ENCODE peak calls at places on chromosomes 3 and 15, in seven cellular contexts. One of them, this sample, is unnamed.

GRCh38 chr3:13574798-13575451 is 26.0 kb downstream of the FBLN2 start:
- DNase-seq in K562: peak; percentile 85
- DNase-seq in HCT116: no peak
- DNase-seq in SK-N-SH: no peak
- DNase-seq in GM12878: no peak
- DNase-seq in H1: no peak
- DNase-seq in HepG2: no peak
- DNase-seq in this sample: no peak

GRCh38 chr3:124886168-124887051 is 755 bp downstream of the ITGB5 start:
- DNase-seq in H1: peak; percentile 70
- DNase-seq in SK-N-SH: peak; percentile 77
- DNase-seq in GM12878: no peak
- DNase-seq in K562: peak; percentile 63
- DNase-seq in HepG2: peak; percentile 68
- DNase-seq in HCT116: no peak
- DNase-seq in this sample: no peak

GRCh38 chr3:179719048-179719734 is 66.4 kb downstream of the USP13 start:
- DNase-seq in H1: peak; percentile 54
- DNase-seq in HepG2: no peak
- DNase-seq in GM12878: no peak
- DNase-seq in SK-N-SH: no peak
- DNase-seq in K562: no peak
- DNase-seq in HCT116: no peak
- DNase-seq in this sample: no peak

GRCh38 chr3:11095932-11096265 is 58.4 kb upstream of the HRH1 start:
- DNase-seq in HepG2: no peak
- DNase-seq in K562: no peak
- DNase-seq in SK-N-SH: no peak
- DNase-seq in GM12878: no peak
- DNase-seq in HCT116: peak; percentile 48
- DNase-seq in H1: no peak
- DNase-seq in this sample: no peak

GRCh38 chr3:43512749-43513404 is 108.9 kb downstream of the ANO10 start:
- DNase-seq in HCT116: no peak
- DNase-seq in GM12878: no peak
- DNase-seq in K562: no peak
- DNase-seq in H1: no peak
- DNase-seq in HepG2: no peak
- DNase-seq in SK-N-SH: no peak
- DNase-seq in this sample: no peak

GRCh38 chr3:142779591-142779990 is 55.8 kb downstream of the TRPC1 start:
- DNase-seq in HepG2: no peak
- DNase-seq in GM12878: no peak
- DNase-seq in SK-N-SH: no peak
- DNase-seq in H1: no peak
- DNase-seq in K562: no peak
- DNase-seq in HCT116: no peak
- DNase-seq in this sample: no peak

GRCh38 chr3:117045143-117045542 is 335.6 kb downstream of the TUSC7 start:
- DNase-seq in HepG2: no peak
- DNase-seq in HCT116: no peak
- DNase-seq in SK-N-SH: no peak
- DNase-seq in H1: peak; percentile 58
- DNase-seq in GM12878: no peak
- DNase-seq in K562: no peak
- DNase-seq in this sample: peak; percentile 46

GRCh38 chr15:67170143-67170885 is 84.1 kb downstream of the AAGAB start:
- DNase-seq in K562: no peak
- DNase-seq in SK-N-SH: no peak
- DNase-seq in H1: no peak
- DNase-seq in GM12878: no peak
- DNase-seq in HCT116: no peak
- DNase-seq in HepG2: no peak
- DNase-seq in this sample: no peak

GRCh38 chr3:18393906-18394305 is 31.2 kb downstream of the SATB1 start:
- DNase-seq in GM12878: no peak
- DNase-seq in SK-N-SH: no peak
- DNase-seq in H1: no peak
- DNase-seq in HCT116: no peak
- DNase-seq in HepG2: no peak
- DNase-seq in K562: no peak
- DNase-seq in this sample: no peak

GRCh38 chr15:45612790-45613415 is 21.9 kb upstream of the SQOR start:
- DNase-seq in HepG2: no peak
- DNase-seq in GM12878: no peak
- DNase-seq in HCT116: no peak
- DNase-seq in K562: no peak
- DNase-seq in SK-N-SH: no peak
- DNase-seq in H1: no peak
- DNase-seq in this sample: no peak

GRCh38 chr3:156605686-156606605 is 51.0 kb upstream of the SSR3 start:
- DNase-seq in K562: peak; percentile 70
- DNase-seq in HCT116: no peak
- DNase-seq in HepG2: no peak
- DNase-seq in SK-N-SH: peak; percentile 39
- DNase-seq in H1: peak; percentile 63
- DNase-seq in GM12878: no peak
- DNase-seq in this sample: peak; percentile 92

GRCh38 chr15:59300618-59301139 is 72.0 kb downstream of the MYO1E start:
- DNase-seq in HepG2: no peak
- DNase-seq in SK-N-SH: no peak
- DNase-seq in K562: no peak
- DNase-seq in GM12878: no peak
- DNase-seq in H1: no peak
- DNase-seq in HCT116: no peak
- DNase-seq in this sample: no peak

GRCh38 chr3:71310595-71311319 is 272.8 kb downstream of the FOXP1 start:
- DNase-seq in SK-N-SH: peak; percentile 60
- DNase-seq in HepG2: peak; percentile 24
- DNase-seq in H1: no peak
- DNase-seq in K562: no peak
- DNase-seq in HCT116: no peak
- DNase-seq in GM12878: no peak
- DNase-seq in this sample: no peak

GRCh38 chr3:4943553-4943952 is 35.7 kb upstream of the BHLHE40 start:
- DNase-seq in H1: no peak
- DNase-seq in SK-N-SH: no peak
- DNase-seq in HepG2: peak; percentile 18
- DNase-seq in K562: peak; percentile 56
- DNase-seq in GM12878: no peak
- DNase-seq in HCT116: peak; percentile 19
- DNase-seq in this sample: peak; percentile 11

GRCh38 chr3:158728851-158729250 is 3.4 kb downstream of the RARRES1 start:
- DNase-seq in HepG2: no peak
- DNase-seq in K562: no peak
- DNase-seq in HCT116: no peak
- DNase-seq in SK-N-SH: no peak
- DNase-seq in H1: no peak
- DNase-seq in GM12878: no peak
- DNase-seq in this sample: no peak

GRCh38 chr3:30349507-30349906 is 256.9 kb upstream of the TGFBR2 start:
- DNase-seq in HepG2: peak; percentile 78
- DNase-seq in HCT116: no peak
- DNase-seq in GM12878: no peak
- DNase-seq in SK-N-SH: no peak
- DNase-seq in H1: no peak
- DNase-seq in K562: no peak
- DNase-seq in this sample: no peak

GRCh38 chr3:158791259-158791920 is 10.5 kb upstream of the MFSD1 start:
- DNase-seq in K562: peak; percentile 45
- DNase-seq in HCT116: peak; percentile 48
- DNase-seq in HepG2: peak; percentile 58
- DNase-seq in SK-N-SH: peak; percentile 45
- DNase-seq in H1: no peak
- DNase-seq in GM12878: no peak
- DNase-seq in this sample: no peak

GRCh38 chr3:102444101-102444500 is 9.3 kb downstream of the ZPLD1 start:
- DNase-seq in K562: no peak
- DNase-seq in HCT116: no peak
- DNase-seq in SK-N-SH: peak; percentile 20
- DNase-seq in GM12878: no peak
- DNase-seq in HepG2: no peak
- DNase-seq in H1: no peak
- DNase-seq in this sample: no peak
- TF ChIP-seq YY1 in K562: no peak
- TF ChIP-seq YY1 in HCT116: no peak
- TF ChIP-seq YY1 in SK-N-SH: no peak
- TF ChIP-seq YY1 in GM12878: no peak
- TF ChIP-seq YY1 in HepG2: no peak
- TF ChIP-seq YY1 in H1: no peak
- TF ChIP-seq YY1 in this sample: no peak

GRCh38 chr15:74441248-74441939 is 7.6 kb upstream of the SEMA7A start:
- DNase-seq in HepG2: peak; percentile 69
- DNase-seq in HCT116: no peak
- DNase-seq in GM12878: no peak
- DNase-seq in H1: no peak
- DNase-seq in SK-N-SH: no peak
- DNase-seq in K562: no peak
- DNase-seq in this sample: no peak
- H3K27me3 ChIP-seq in HepG2: no peaks in the 10 kb centered on the region
- H3K27me3 ChIP-seq in HCT116: no peaks in the 10 kb centered on the region
- H3K27me3 ChIP-seq in GM12878: no peaks in the 10 kb centered on the region
- H3K27me3 ChIP-seq in H1: no peaks in the 10 kb centered on the region
- H3K27me3 ChIP-seq in SK-N-SH: no peaks in the 10 kb centered on the region
- H3K27me3 ChIP-seq in K562: no peaks in the 10 kb centered on the region
- H3K27me3 ChIP-seq in this sample: peaks cover under 1% of the 10 kb centered on the region

GRCh38 chr3:106446271-106446670 is 577.5 kb upstream of the CBLB start:
- DNase-seq in HepG2: no peak
- DNase-seq in K562: no peak
- DNase-seq in HCT116: no peak
- DNase-seq in SK-N-SH: no peak
- DNase-seq in GM12878: no peak
- DNase-seq in H1: no peak
- DNase-seq in this sample: no peak
- TF ChIP-seq YY1 in HepG2: no peak
- TF ChIP-seq YY1 in K562: no peak
- TF ChIP-seq YY1 in HCT116: no peak
- TF ChIP-seq YY1 in SK-N-SH: no peak
- TF ChIP-seq YY1 in GM12878: no peak
- TF ChIP-seq YY1 in H1: no peak
- TF ChIP-seq YY1 in this sample: no peak

GRCh38 chr15:42010434-42010833 is 10.4 kb downstream of the PLA2G4E start:
- DNase-seq in HCT116: peak; percentile 13
- DNase-seq in SK-N-SH: no peak
- DNase-seq in HepG2: no peak
- DNase-seq in H1: no peak
- DNase-seq in GM12878: peak; percentile 50
- DNase-seq in K562: no peak
- DNase-seq in this sample: no peak
- H3K27me3 ChIP-seq in HCT116: no peaks in the 10 kb centered on the region
- H3K27me3 ChIP-seq in SK-N-SH: peaks cover 9% of the 10 kb centered on the region
- H3K27me3 ChIP-seq in HepG2: peaks cover 4% of the 10 kb centered on the region
- H3K27me3 ChIP-seq in H1: no peaks in the 10 kb centered on the region
- H3K27me3 ChIP-seq in GM12878: no peaks in the 10 kb centered on the region
- H3K27me3 ChIP-seq in K562: peaks cover 19% of the 10 kb centered on the region
- H3K27me3 ChIP-seq in this sample: no peaks in the 10 kb centered on the region

DNA sequence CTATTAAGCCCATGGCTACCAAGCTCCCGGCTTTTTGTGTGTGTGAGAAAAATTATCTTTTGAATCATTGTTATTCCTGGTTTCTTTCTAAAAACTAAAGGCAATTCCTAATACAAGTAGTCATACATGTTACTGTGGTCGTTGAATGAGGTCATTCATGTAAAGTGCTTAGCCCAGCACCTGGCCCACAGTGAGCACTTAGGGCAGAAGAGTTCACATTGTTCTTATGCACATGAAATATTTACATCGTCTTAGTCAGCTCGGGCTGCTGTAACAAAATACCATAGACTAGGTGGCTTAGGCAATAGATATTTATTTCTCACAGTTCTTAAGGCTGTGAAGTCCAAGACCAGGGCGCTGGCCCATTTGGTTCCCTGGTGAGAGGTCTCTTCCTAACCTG is 216.1 kb downstream of the SHQ1 start:
- DNase-seq in K562: no peak
- DNase-seq in HepG2: no peak
- DNase-seq in HCT116: no peak
- DNase-seq in H1: no peak
- DNase-seq in SK-N-SH: no peak
- DNase-seq in GM12878: no peak
- DNase-seq in this sample: no peak
- TF ChIP-seq YY1 in K562: no peak
- TF ChIP-seq YY1 in HepG2: no peak
- TF ChIP-seq YY1 in HCT116: no peak
- TF ChIP-seq YY1 in H1: no peak
- TF ChIP-seq YY1 in SK-N-SH: no peak
- TF ChIP-seq YY1 in GM12878: no peak
- TF ChIP-seq YY1 in this sample: no peak

GRCh38 chr15:73368301-73369072 is at the start of gene HCN4:
- DNase-seq in GM12878: no peak
- DNase-seq in H1: peak; percentile 85
- DNase-seq in HepG2: no peak
- DNase-seq in SK-N-SH: peak; percentile 81
- DNase-seq in HCT116: no peak
- DNase-seq in K562: peak; percentile 26
- DNase-seq in this sample: peak; percentile 84

GRCh38 chr15:73369073-73369694 is 426 bp upstream of the HCN4 start:
- DNase-seq in K562: no peak
- DNase-seq in SK-N-SH: peak; percentile 57
- DNase-seq in H1: peak; percentile 67
- DNase-seq in GM12878: no peak
- DNase-seq in HepG2: no peak
- DNase-seq in HCT116: no peak
- DNase-seq in this sample: no peak

GRCh38 chr15:73366766-73367623 is 1.8 kb downstream of the HCN4 start:
- DNase-seq in GM12878: no peak
- DNase-seq in K562: no peak
- DNase-seq in HCT116: no peak
- DNase-seq in HepG2: no peak
- DNase-seq in H1: peak; percentile 57
- DNase-seq in SK-N-SH: peak; percentile 40
- DNase-seq in this sample: no peak

GRCh38 chr15:73370151-73370550 is 1.4 kb upstream of the HCN4 start:
- DNase-seq in HCT116: no peak
- DNase-seq in SK-N-SH: no peak
- DNase-seq in K562: no peak
- DNase-seq in GM12878: no peak
- DNase-seq in H1: no peak
- DNase-seq in HepG2: no peak
- DNase-seq in this sample: no peak

GRCh38 chr15:73367624-73368300 is 996 bp downstream of the HCN4 start:
- DNase-seq in HepG2: no peak
- DNase-seq in K562: no peak
- DNase-seq in GM12878: no peak
- DNase-seq in HCT116: no peak
- DNase-seq in H1: peak; percentile 68
- DNase-seq in SK-N-SH: peak; percentile 78
- DNase-seq in this sample: no peak
- H3K27me3 ChIP-seq in HepG2: peaks cover 12% of the 10 kb centered on the region
- H3K27me3 ChIP-seq in K562: peaks cover 7% of the 10 kb centered on the region
- H3K27me3 ChIP-seq in GM12878: peaks cover 3% of the 10 kb centered on the region
- H3K27me3 ChIP-seq in HCT116: peaks cover 2% of the 10 kb centered on the region
- H3K27me3 ChIP-seq in H1: peaks cover 16% of the 10 kb centered on the region
- H3K27me3 ChIP-seq in SK-N-SH: peaks cover 39% of the 10 kb centered on the region
- H3K27me3 ChIP-seq in this sample: peaks cover 38% of the 10 kb centered on the region

This sample was measured in NT2/D1.